ENCODE peak calls at places on chromosomes 4 and X, in six cellular contexts. M, O, H, A, W and N are unnamed samples.

GRCh38 chrX:42519666-42520231 is 258.2 kb downstream of the PPP1R2C start:
- DNase-seq in M (no peak), O (peak; percentile 1), H (no peak), A (peak; percentile 62), W (no peak), N (no peak)

GRCh38 chr4:18568600-18568999 is 547.0 kb upstream of the LCORL start:
- DNase-seq in M (no peak), O (no peak), H (no peak), A (peak; percentile 25), W (no peak), N (no peak)

GRCh38 chr4:158490629-158491028 is 31.1 kb upstream of the RXFP1 start:
- DNase-seq in M (no peak), O (no peak), H (no peak), A (no peak), W (no peak), N (no peak)

GRCh38 chr4:83558059-83558648 is 22.2 kb downstream of the GPAT3 start:
- DNase-seq in M (no peak), O (no peak), H (no peak), A (no peak), W (no peak), N (no peak)

GRCh38 chr4:38119663-38120374 is 159.6 kb downstream of the PTTG2 start:
- DNase-seq in M (no peak), O (peak; percentile 5), H (no peak), A (peak; percentile 85), W (no peak), N (no peak)

GRCh38 chrX:19747672-19748610 is 139.5 kb downstream of the SH3KBP1 start:
- DNase-seq in M (no peak), O (no peak), H (peak; percentile 86), A (no peak), W (peak; percentile 87), N (peak; percentile 70)

GRCh38 chr4:126718161-126718560 is 914.6 kb upstream of the INTU start:
- DNase-seq in M (no peak), O (no peak), H (no peak), A (no peak), W (no peak), N (no peak)

GRCh38 chr4:108247511-108248088 is 78.9 kb upstream of the LEF1 start:
- DNase-seq in M (peak; percentile 58), O (no peak), H (no peak), A (no peak), W (no peak), N (peak; percentile 37)

GRCh38 chr4:150859435-150859834 is 155.6 kb downstream of the LRBA start:
- DNase-seq in M (no peak), O (no peak), H (no peak), A (no peak), W (no peak), N (no peak)

GRCh38 chrX:13372203-13372980 is 52.5 kb upstream of the ATXN3L start:
- DNase-seq in M (no peak), O (no peak), H (no peak), A (no peak), W (no peak), N (no peak)

DNA sequence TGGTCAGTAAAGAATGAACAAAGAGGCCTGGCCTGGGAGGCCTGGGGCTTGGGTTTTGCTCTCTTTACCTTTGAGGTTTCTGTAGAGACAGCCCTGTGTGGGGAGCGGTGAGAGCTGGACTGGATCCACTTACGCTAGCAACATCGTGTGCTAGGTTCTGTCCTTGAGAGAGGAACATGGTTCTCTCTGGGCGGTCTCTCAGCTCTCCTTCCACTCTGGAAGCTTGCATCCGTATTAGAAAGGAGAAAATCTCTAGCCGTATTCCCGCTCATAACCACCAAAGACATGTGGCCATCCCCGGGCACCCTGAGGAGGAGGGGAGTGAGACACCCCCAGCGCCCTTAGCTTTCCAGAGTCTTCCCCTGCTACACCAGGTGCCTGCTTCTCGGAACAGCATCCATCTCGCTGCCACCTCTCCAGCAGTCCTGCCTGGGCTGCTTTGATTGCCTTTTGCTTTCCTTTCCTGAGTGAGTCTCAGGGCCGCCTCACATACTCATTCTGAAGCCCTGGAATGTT is 1.3 kb downstream of the TADA2B start:
- DNase-seq in M (peak; percentile 46), O (no peak), H (no peak), A (peak; percentile 34), W (no peak), N (no peak)
- H3K4me1 ChIP-seq in M (no peaks in the 10 kb centered on the region), O (peaks cover 8% of the 10 kb centered on the region), H (peaks cover 40% of the 10 kb centered on the region), A (peaks cover 34% of the 10 kb centered on the region), W (peaks cover 45% of the 10 kb centered on the region), N (peaks cover 33% of the 10 kb centered on the region)

GRCh38 chr4:185840201-185840600 is 28.2 kb upstream of the SORBS2 start:
- DNase-seq in M (no peak), O (no peak), H (no peak), A (peak; percentile 53), W (no peak), N (no peak)

GRCh38 chr4:185839770-185840169 is 27.8 kb upstream of the SORBS2 start:
- DNase-seq in M (peak; percentile 54), O (no peak), H (no peak), A (no peak), W (no peak), N (no peak)

GRCh38 chr4:185839204-185839712 is 27.3 kb upstream of the SORBS2 start:
- DNase-seq in M (peak; percentile 93), O (peak; percentile 77), H (no peak), A (peak; percentile 95), W (no peak), N (peak; percentile 55)

GRCh38 chr4:185841451-185841850 is 29.5 kb upstream of the SORBS2 start:
- DNase-seq in M (no peak), O (no peak), H (no peak), A (no peak), W (no peak), N (no peak)

DNA sequence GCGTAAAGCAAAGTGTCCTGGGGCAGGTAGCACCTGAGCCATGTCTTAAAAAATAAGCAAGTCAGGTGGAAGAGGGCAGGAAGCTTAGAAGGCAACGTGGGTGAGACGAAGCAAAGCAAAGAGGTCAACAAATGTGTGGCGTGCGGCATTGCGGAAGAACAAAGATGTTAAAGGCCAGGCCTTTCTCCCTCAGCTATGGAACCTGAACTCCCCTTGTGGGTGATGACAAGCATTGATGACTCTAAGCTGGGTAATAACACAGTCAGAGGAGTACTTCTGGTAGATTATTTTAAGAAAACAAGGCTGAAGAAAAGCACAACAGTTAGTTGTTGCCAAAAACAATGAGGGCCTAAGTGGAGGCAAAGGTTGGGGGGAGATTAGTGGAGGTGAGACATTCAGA is 29.0 kb upstream of the SORBS2 start:
- DNase-seq in M (no peak), O (no peak), H (no peak), A (no peak), W (no peak), N (no peak)
- H3K4me1 ChIP-seq in M (peaks cover 19% of the 10 kb centered on the region), O (peaks cover 30% of the 10 kb centered on the region), H (no peaks in the 10 kb centered on the region), A (peaks cover 47% of the 10 kb centered on the region), W (no peaks in the 10 kb centered on the region), N (peaks cover 12% of the 10 kb centered on the region)

DNA sequence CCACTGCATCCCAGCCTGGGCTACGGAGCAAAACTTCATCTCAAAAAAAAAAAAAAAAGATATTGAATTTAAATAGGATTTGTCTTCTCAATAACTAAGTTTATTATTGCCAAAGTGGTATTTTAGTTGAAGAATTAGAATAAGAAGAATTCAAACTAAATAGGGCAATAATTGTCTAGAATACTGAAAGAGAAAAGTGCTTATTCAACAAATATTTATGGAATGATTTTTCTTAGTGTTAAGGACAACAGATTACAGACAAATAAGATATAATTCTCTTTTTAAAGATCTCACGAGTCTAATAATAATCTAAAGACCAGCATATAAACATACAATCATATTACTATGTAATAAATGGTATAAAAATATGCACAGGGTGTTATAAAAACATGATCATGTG is 33.6 kb upstream of the ZFP42 start:
- DNase-seq in M (no peak), O (no peak), H (no peak), A (no peak), W (no peak), N (no peak)
- H3K4me1 ChIP-seq in M (no peaks in the 10 kb centered on the region), O (no peaks in the 10 kb centered on the region), H (no peaks in the 10 kb centered on the region), A (no peaks in the 10 kb centered on the region), W (no peaks in the 10 kb centered on the region), N (no peaks in the 10 kb centered on the region)

GRCh38 chrX:133926099-133926498 is 59.3 kb downstream of the GPC3 start:
- DNase-seq in M (no peak), O (no peak), H (no peak), A (no peak), W (no peak), N (no peak)
- H3K4me1 ChIP-seq in M (no peaks in the 10 kb centered on the region), O (no peaks in the 10 kb centered on the region), H (no peaks in the 10 kb centered on the region), A (no peaks in the 10 kb centered on the region), W (peaks cover 11% of the 10 kb centered on the region), N (no peaks in the 10 kb centered on the region)

DNA sequence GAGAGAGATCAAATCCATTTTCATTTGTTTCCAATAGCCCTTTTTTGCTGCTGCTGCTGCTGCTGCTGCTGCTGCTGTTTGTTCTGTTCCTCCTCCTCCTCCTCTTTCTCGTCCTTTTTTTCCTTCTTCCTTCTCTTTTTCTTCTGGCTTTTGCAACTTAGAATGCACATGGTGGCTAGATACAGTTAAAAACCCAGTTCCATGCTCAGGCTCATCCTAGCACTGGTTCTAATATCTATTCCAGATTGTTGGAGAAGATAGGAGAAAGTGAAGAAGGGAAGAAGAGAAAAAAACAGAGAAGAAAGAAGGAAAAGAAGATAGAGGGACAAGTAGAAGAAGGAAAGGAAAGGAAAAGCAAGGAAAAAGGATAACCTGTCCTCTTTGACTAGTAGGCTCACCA is 39.7 kb downstream of the VSIG4 start:
- DNase-seq in M (no peak), O (no peak), H (no peak), A (no peak), W (no peak), N (no peak)
- H3K4me1 ChIP-seq in M (no peaks in the 10 kb centered on the region), O (no peaks in the 10 kb centered on the region), H (no peaks in the 10 kb centered on the region), A (no peaks in the 10 kb centered on the region), W (peaks cover 57% of the 10 kb centered on the region), N (no peaks in the 10 kb centered on the region)

GRCh38 chr4:10178763-10179162 is 62.2 kb upstream of the WDR1 start:
- DNase-seq in M (no peak), O (no peak), H (no peak), A (no peak), W (no peak), N (no peak)
- H3K4me1 ChIP-seq in M (peaks cover 16% of the 10 kb centered on the region), O (no peaks in the 10 kb centered on the region), H (no peaks in the 10 kb centered on the region), A (peaks cover 19% of the 10 kb centered on the region), W (peaks cover 10% of the 10 kb centered on the region), N (no peaks in the 10 kb centered on the region)

GRCh38 chrX:129754266-129755024 is 15.7 kb downstream of the XPNPEP2 start:
- DNase-seq in M (peak; percentile 86), O (no peak), H (no peak), A (no peak), W (no peak), N (no peak)
- H3K4me1 ChIP-seq in M (no peaks in the 10 kb centered on the region), O (no peaks in the 10 kb centered on the region), H (peaks cover 8% of the 10 kb centered on the region), A (peaks cover 17% of the 10 kb centered on the region), W (peaks cover 48% of the 10 kb centered on the region), N (no peaks in the 10 kb centered on the region)

DNA sequence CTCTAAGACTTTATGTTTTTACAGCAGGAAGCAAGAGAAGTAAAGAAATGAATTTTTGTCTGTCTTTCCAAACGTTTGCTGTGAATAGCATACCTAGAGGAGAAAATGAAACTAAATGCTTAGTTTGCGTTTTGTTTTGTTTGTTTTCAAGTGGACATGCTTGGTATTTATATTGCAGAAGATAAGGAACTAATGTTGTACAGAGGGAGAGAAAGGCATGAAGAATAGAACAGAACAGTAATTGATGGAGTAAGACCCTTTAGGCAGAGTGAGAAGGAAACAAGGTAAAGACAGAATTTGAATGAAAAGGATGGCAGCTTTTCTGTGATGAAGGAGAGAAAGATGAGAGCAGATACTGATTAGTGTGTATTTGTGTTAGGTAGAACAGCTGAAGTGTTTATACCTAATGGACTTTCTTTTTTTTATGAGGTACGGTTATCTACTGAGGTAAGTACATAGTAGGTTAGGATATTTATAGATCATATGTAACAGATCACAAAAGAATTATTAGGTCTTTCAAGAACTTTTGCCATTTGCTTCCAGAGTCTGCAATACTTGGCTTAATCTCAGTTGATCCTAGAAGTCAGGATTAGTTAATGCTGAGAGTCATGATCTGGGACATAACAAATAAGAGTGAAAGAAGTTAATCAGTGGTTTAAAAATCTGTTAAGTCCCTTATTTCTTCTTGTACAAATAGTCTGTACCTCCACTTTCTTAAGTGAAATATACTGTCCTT is 36.9 kb downstream of the FABP2 start:
- DNase-seq in M (no peak), O (peak; percentile 11), H (no peak), A (peak; percentile 63), W (no peak), N (no peak)
- H3K4me1 ChIP-seq in M (peaks cover 3% of the 10 kb centered on the region), O (peaks cover 33% of the 10 kb centered on the region), H (no peaks in the 10 kb centered on the region), A (peaks cover 55% of the 10 kb centered on the region), W (peaks cover 3% of the 10 kb centered on the region), N (peaks cover 5% of the 10 kb centered on the region)